ENCODE peak calls at places on chromosomes 7 and 10, in nine cellular contexts. E, N, J, F, L, Z, X, A and O are unnamed samples.

GRCh38 chr7:135664046-135664589 is 1.8 kb downstream of the STMP1 start:
- DNase-seq in E (no peak), N (no peak), J (no peak), F (no peak), L (no peak), Z (no peak), X (peak), A (no peak), O (no peak)

GRCh38 chr7:82294258-82294855 is 149.2 kb downstream of the CACNA2D1 start:
- DNase-seq in E (no peak), N (no peak), J (no peak), F (no peak), L (no peak), Z (no peak), X (peak), A (no peak), O (no peak)

GRCh38 chr10:3658766-3659165 is 126.2 kb downstream of the KLF6 start:
- DNase-seq in E (no peak), N (no peak), J (no peak), F (no peak), L (no peak), Z (no peak), X (no peak), A (no peak), O (no peak)

GRCh38 chr10:11110499-11110898 is 92.8 kb downstream of the CELF2 start:
- DNase-seq in E (no peak), N (no peak), J (no peak), F (no peak), L (no peak), Z (no peak), X (no peak), A (no peak), O (no peak)

GRCh38 chr10:44911081-44911540 is at the start of gene TMEM72:
- DNase-seq in E (no peak), N (peak), J (no peak), F (no peak), L (no peak), Z (peak), X (no peak), A (no peak), O (peak)

GRCh38 chr10:104080762-104081161 is 4.9 kb downstream of the COL17A1 start:
- DNase-seq in E (no peak), N (no peak), J (no peak), F (no peak), L (no peak), Z (no peak), X (peak), A (no peak), O (no peak)

GRCh38 chr10:71064413-71065118 is 147.8 kb upstream of the UNC5B start:
- DNase-seq in E (no peak), N (no peak), J (no peak), F (no peak), L (no peak), Z (no peak), X (no peak), A (no peak), O (no peak)

GRCh38 chr10:7787857-7788639 is at the start of the genes ATP5F1C and KIN:
- DNase-seq in E (peak), N (peak), J (peak), F (peak), L (peak), Z (peak), X (peak), A (peak), O (peak)

GRCh38 chr7:134022512-134022911 is 104.6 kb upstream of the LRGUK start:
- DNase-seq in E (no peak), N (no peak), J (no peak), F (no peak), L (no peak), Z (no peak), X (no peak), A (no peak), O (no peak)

GRCh38 chr10:62082729-62083412 is 181.4 kb downstream of the ARID5B start:
- DNase-seq in E (no peak), N (no peak), J (no peak), F (peak), L (no peak), Z (no peak), X (peak), A (no peak), O (no peak)

GRCh38 chr10:132691711-132692153 is 94.2 kb downstream of the NKX6-2 start:
- DNase-seq in E (peak), N (peak), J (peak), F (no peak), L (peak), Z (no peak), X (no peak), A (no peak), O (no peak)

GRCh38 chr10:86046845-86047460 is 319.6 kb downstream of the GRID1 start:
- DNase-seq in E (peak), N (no peak), J (no peak), F (no peak), L (no peak), Z (no peak), X (no peak), A (no peak), O (no peak)

GRCh38 chr7:22346383-22347107 is 10.4 kb downstream of the RAPGEF5 start:
- DNase-seq in E (no peak), N (no peak), J (no peak), F (no peak), L (no peak), Z (no peak), X (no peak), A (no peak), O (no peak)

GRCh38 chr7:36084485-36085091 is 68.5 kb upstream of the EEPD1 start:
- DNase-seq in E (peak), N (peak), J (no peak), F (no peak), L (peak), Z (peak), X (peak), A (peak), O (peak)

GRCh38 chr7:36777062-36777461 is 52.8 kb upstream of the AOAH start:
- DNase-seq in E (no peak), N (no peak), J (no peak), F (peak), L (no peak), Z (no peak), X (no peak), A (no peak), O (no peak)

GRCh38 chr10:58350023-58350422 is 15.2 kb downstream of the UBE2D1 start:
- DNase-seq in E (no peak), N (no peak), J (no peak), F (no peak), L (no peak), Z (no peak), X (no peak), A (no peak), O (no peak)

GRCh38 chr10:85603167-85603940 is 763.2 kb downstream of the GRID1 start:
- DNase-seq in E (no peak), N (no peak), J (no peak), F (no peak), L (no peak), Z (no peak), X (no peak), A (no peak), O (no peak)

GRCh38 chr10:82934429-82934828 is 1059.4 kb downstream of the NRG3 start:
- DNase-seq in E (no peak), N (no peak), J (no peak), F (no peak), L (no peak), Z (no peak), X (no peak), A (no peak), O (no peak)

GRCh38 chr10:44662002-44662401 is 249.1 kb upstream of the TMEM72 start:
- DNase-seq in E (no peak), N (no peak), J (no peak), F (no peak), L (no peak), Z (no peak), X (no peak), A (no peak), O (no peak)

GRCh38 chr7:44755698-44756627 is 7.3 kb downstream of the ZMIZ2 start:
- DNase-seq in E (peak), N (peak), J (peak), F (no peak), L (no peak), Z (no peak), X (no peak), A (no peak), O (no peak)

GRCh38 chr7:46168671-46169383 is 247.8 kb upstream of the IGFBP3 start:
- DNase-seq in E (no peak), N (peak), J (no peak), F (no peak), L (no peak), Z (no peak), X (no peak), A (no peak), O (no peak)

GRCh38 chr7:17456541-17456940 is 158.1 kb downstream of the AHR start:
- DNase-seq in E (no peak), N (no peak), J (no peak), F (no peak), L (no peak), Z (no peak), X (no peak), A (no peak), O (no peak)

GRCh38 chr10:60611291-60611747 is 167.0 kb upstream of the CDK1 start:
- DNase-seq in E (no peak), N (no peak), J (no peak), F (no peak), L (no peak), Z (peak), X (peak), A (no peak), O (no peak)

GRCh38 chr10:29646960-29647431 is 12.2 kb upstream of the SVIL start:
- DNase-seq in E (no peak), N (no peak), J (no peak), F (no peak), L (no peak), Z (no peak), X (peak), A (no peak), O (no peak)

GRCh38 chr7:1531263-1531978 is 919 bp downstream of the MAFK start:
- DNase-seq in E (peak), N (peak), J (peak), F (peak), L (peak), Z (peak), X (peak), A (no peak), O (no peak)

GRCh38 chr10:4663162-4663992 is 162.6 kb upstream of the AKR1E2 start:
- DNase-seq in E (peak), N (no peak), J (no peak), F (no peak), L (peak), Z (peak), X (peak), A (peak), O (no peak)

GRCh38 chr7:122136639-122137253 is 7.3 kb downstream of the AASS start:
- DNase-seq in E (no peak), N (no peak), J (no peak), F (no peak), L (no peak), Z (no peak), X (no peak), A (no peak), O (no peak)

GRCh38 chr10:79047875-79048638 is 20.7 kb upstream of the ZMIZ1 start:
- DNase-seq in E (peak), N (peak), J (peak), F (peak), L (peak), Z (no peak), X (no peak), A (no peak), O (peak)

GRCh38 chr10:32237644-32238345 is 109.2 kb downstream of the EPC1 start:
- DNase-seq in E (no peak), N (no peak), J (no peak), F (no peak), L (no peak), Z (no peak), X (peak), A (peak), O (no peak)

GRCh38 chr10:1132584-1132983 is 76.4 kb downstream of the WDR37 start:
- DNase-seq in E (no peak), N (no peak), J (no peak), F (no peak), L (no peak), Z (no peak), X (no peak), A (no peak), O (no peak)

DNA sequence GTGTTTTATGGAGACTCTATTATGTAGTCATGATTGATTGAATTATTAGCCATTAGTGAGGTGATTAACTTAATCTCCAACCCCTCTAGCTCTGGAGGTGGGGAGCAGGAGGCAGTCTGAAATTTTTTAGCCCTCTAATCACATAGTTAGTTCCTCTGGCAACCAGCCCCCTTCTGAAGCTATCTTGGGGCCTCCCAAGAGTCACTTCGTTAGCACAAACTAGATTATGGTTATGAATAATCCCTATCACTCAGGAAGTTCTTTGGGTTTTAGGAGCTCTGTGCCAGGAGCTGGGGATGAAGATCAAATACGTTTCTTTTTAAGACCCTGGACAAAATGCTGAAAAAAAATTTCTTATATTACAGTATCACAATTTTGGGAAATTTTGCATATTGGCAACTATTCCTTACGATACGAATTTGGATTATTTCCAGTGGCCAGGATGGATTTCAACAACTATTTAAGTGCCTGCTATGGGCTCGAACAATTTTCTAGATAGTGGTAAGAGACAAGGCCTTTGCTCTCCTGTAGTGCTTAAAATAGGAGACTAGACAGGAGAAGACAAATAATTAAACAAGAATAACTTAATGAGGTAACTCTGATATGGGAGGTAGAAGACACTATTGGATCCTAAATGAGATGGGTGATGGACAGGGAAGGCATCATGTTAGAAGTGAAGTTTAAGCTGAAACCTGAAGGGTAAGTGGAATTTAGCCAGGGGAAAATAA is 52.9 kb downstream of the BTAF1 start:
- DNase-seq in E (no peak), N (no peak), J (no peak), F (no peak), L (no peak), Z (no peak), X (no peak), A (no peak), O (no peak)
- TF ChIP-seq CTCF in E (no peak), N (no peak), J (no peak), F (no peak), L (no peak), Z (no peak), X (no peak), A (no peak), O (no peak)

DNA sequence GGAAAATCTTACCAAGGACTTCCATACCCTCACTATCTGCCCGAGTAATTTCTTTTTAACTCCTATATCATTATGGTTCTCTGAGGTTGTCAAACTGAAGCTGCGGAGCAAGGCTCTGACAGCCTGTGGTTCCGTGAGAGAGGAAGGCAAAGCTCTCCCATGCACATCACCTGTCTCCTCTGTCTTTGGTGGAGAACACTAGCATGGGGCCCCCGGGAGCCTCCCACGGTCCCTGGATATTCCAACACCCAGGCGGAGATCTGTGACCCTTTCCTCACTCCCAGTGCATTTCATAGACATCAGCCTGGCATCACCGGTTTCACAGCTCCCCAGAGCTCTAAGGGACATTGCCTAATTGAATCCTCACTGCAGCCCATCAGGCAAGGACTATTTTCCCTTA is 10.4 kb downstream of the RBP4 start:
- DNase-seq in E (peak), N (no peak), J (no peak), F (no peak), L (no peak), Z (no peak), X (no peak), A (no peak), O (no peak)
- TF ChIP-seq CTCF in E (no peak), N (no peak), J (no peak), F (no peak), L (no peak), Z (no peak), X (no peak), A (no peak), O (no peak)

GRCh38 chr10:125375210-125375609 is 214.8 kb upstream of the CTBP2 start:
- DNase-seq in E (no peak), N (no peak), J (no peak), F (no peak), L (no peak), Z (no peak), X (no peak), A (no peak), O (no peak)
- TF ChIP-seq CTCF in E (no peak), N (no peak), J (no peak), F (no peak), L (no peak), Z (no peak), X (no peak), A (no peak), O (no peak)

DNA sequence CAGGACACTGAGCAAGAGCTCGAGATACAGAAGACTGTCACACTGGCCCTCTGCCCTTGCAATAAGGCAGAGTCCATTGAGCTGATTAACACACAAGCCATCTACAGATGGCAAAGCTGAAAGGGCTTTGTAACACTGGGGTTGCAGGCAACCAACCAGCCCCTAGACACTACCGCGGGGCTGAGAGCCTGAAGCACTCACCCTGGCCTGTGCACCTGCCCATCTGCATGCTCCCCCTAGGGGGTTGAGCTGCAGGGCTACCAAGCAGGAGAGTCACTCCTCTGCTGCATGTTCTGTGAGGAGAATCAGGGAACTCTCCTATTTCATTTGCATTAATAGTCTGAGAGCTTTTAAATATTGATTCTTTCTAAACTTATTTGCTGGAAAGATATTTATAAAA is 128.1 kb upstream of the VIPR2 start:
- DNase-seq in E (no peak), N (no peak), J (no peak), F (no peak), L (no peak), Z (no peak), X (no peak), A (no peak), O (no peak)
- TF ChIP-seq CTCF in E (no peak), N (no peak), J (no peak), F (no peak), L (no peak), Z (no peak), X (no peak), A (no peak), O (no peak)

DNA sequence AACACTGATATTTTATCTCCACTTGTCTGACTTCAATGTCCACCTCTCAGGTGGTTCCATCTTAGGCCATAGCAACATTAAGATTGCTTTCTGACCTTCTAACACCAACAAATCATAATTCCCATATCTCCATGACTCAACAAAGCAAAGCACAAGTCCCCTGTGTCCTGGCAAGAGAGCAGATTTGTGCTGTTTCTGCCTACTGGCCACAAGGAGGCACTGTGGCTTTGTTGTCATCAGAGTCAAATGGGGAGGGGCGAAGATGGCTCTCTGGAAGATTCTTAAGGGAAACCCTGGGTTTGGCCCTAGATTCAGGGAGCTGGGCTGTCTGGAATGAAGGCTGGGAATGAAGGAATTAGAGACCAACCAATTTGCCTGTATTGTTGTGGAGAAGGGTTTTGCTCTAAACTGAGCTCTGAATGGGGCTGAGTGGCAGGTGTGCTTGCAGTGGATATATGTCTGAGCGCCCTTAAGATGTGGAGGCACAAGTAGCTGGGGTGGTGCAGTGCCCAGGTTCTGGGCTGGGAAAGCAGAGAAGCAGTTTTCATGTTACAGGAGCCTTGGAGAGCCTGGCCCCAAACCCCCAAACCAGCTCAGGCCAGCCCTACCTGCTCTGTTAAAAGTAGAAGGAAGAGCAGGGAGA is 154.8 kb upstream of the PRSS58 start:
- DNase-seq in E (no peak), N (no peak), J (no peak), F (no peak), L (no peak), Z (peak), X (peak), A (no peak), O (peak)
- TF ChIP-seq CTCF in E (no peak), N (peak), J (no peak), F (peak), L (no peak), Z (peak), X (peak), A (peak), O (peak)

GRCh38 chr10:97517778-97518561 is 19.2 kb downstream of the UBTD1 start:
- DNase-seq in E (no peak), N (peak), J (peak), F (no peak), L (no peak), Z (no peak), X (no peak), A (no peak), O (no peak)
- TF ChIP-seq CTCF in E (no peak), N (no peak), J (no peak), F (no peak), L (no peak), Z (no peak), X (no peak), A (no peak), O (no peak)

DNA sequence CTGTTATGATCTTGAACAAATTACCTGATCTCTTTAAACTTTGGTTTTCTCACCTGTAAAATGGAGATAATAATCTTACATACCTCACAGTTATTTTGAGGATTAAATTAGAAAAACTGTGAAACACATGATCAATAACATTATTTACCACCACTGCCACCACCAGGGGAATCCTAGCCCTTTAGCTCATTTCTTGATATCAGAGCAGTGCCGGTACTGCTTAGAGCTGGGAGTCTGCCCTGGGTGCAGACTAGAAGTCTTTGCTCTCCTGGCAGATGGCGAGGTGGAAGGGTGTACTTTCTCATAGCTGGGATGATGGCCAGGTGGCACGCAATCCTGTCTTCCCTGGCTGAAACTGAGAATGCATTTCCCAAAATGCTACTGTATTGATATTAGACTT is 12.7 kb upstream of the EFCAB10 start:
- DNase-seq in E (peak), N (no peak), J (no peak), F (no peak), L (no peak), Z (no peak), X (no peak), A (no peak), O (no peak)
- TF ChIP-seq CTCF in E (no peak), N (no peak), J (no peak), F (no peak), L (no peak), Z (no peak), X (no peak), A (no peak), O (no peak)

DNA sequence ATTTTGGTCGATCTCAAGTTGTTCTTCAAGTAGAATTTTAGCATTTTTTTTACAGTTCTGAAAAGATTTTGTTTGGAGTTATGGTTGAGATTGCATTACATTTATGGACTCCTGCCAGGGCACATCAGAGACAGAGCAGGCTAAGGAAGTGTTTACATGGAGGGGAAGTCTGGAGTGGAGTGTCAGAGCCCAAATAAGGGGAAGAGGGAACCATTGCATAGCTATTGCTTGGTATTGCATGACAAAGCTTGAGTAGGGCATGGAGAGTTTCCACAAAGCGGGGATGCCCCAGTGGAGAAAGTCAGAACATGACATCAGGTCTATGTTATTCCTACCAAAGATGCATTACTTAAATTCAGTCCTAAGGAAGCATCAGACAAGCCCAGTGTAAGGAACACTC is 204.5 kb downstream of the OTUD1 start:
- DNase-seq in E (no peak), N (no peak), J (no peak), F (no peak), L (no peak), Z (no peak), X (peak), A (no peak), O (no peak)
- TF ChIP-seq CTCF in E (no peak), N (no peak), J (no peak), F (no peak), L (no peak), Z (no peak), X (no peak), A (no peak), O (no peak)